ENCODE peak calls at places on chromosomes 1 and 21, in eight cellular contexts. One of them, this sample, is unnamed.
A peak's percentile ranks its signal among the peaks of the same experiment; 100 is the strongest.

GRCh38 chr1:43979528-43980254 is 681 bp downstream of the B4GALT2 start:
- DNase-seq in GM23338: peak; percentile 59
- DNase-seq in DND-41: peak; percentile 35
- DNase-seq in astrocyte: peak; percentile 41
- DNase-seq in lower leg skin: no peak
- DNase-seq in Peyer's patch: no peak
- DNase-seq in AG10803: peak; percentile 60
- DNase-seq in CD8-positive, alpha-beta T cell: no peak
- DNase-seq in this sample: no peak

GRCh38 chr1:236253918-236254637 is 27.7 kb downstream of the ERO1B start:
- DNase-seq in GM23338: no peak
- DNase-seq in DND-41: no peak
- DNase-seq in astrocyte: no peak
- DNase-seq in lower leg skin: no peak
- DNase-seq in Peyer's patch: no peak
- DNase-seq in AG10803: no peak
- DNase-seq in CD8-positive, alpha-beta T cell: no peak
- DNase-seq in this sample: no peak

GRCh38 chr1:160868141-160868540 is 5.5 kb upstream of the CD244 start:
- DNase-seq in GM23338: no peak
- DNase-seq in DND-41: no peak
- DNase-seq in astrocyte: no peak
- DNase-seq in lower leg skin: no peak
- DNase-seq in Peyer's patch: no peak
- DNase-seq in AG10803: no peak
- DNase-seq in CD8-positive, alpha-beta T cell: no peak
- DNase-seq in this sample: no peak

GRCh38 chr1:89311757-89312156 is 39.1 kb upstream of the GBP5 start:
- DNase-seq in GM23338: no peak
- DNase-seq in DND-41: no peak
- DNase-seq in astrocyte: no peak
- DNase-seq in lower leg skin: no peak
- DNase-seq in Peyer's patch: no peak
- DNase-seq in AG10803: no peak
- DNase-seq in CD8-positive, alpha-beta T cell: peak; percentile 3
- DNase-seq in this sample: peak; percentile 19

GRCh38 chr1:98422821-98423220 is 238.7 kb upstream of the SNX7 start:
- DNase-seq in GM23338: no peak
- DNase-seq in DND-41: no peak
- DNase-seq in astrocyte: peak; percentile 55
- DNase-seq in lower leg skin: no peak
- DNase-seq in Peyer's patch: no peak
- DNase-seq in AG10803: peak; percentile 91
- DNase-seq in CD8-positive, alpha-beta T cell: no peak
- DNase-seq in this sample: no peak

GRCh38 chr1:162992945-162993344 is 76.2 kb upstream of the RGS4 start:
- DNase-seq in GM23338: no peak
- DNase-seq in DND-41: no peak
- DNase-seq in astrocyte: no peak
- DNase-seq in lower leg skin: no peak
- DNase-seq in Peyer's patch: no peak
- DNase-seq in AG10803: no peak
- DNase-seq in CD8-positive, alpha-beta T cell: no peak
- DNase-seq in this sample: no peak

GRCh38 chr1:5748286-5749225 is 243.7 kb downstream of the NPHP4 start:
- DNase-seq in GM23338: no peak
- DNase-seq in DND-41: no peak
- DNase-seq in astrocyte: no peak
- DNase-seq in lower leg skin: no peak
- DNase-seq in Peyer's patch: no peak
- DNase-seq in AG10803: no peak
- DNase-seq in CD8-positive, alpha-beta T cell: no peak
- DNase-seq in this sample: no peak

GRCh38 chr1:245222931-245223330 is 68.1 kb downstream of the KIF26B start:
- DNase-seq in GM23338: no peak
- DNase-seq in DND-41: no peak
- DNase-seq in astrocyte: no peak
- DNase-seq in lower leg skin: no peak
- DNase-seq in Peyer's patch: no peak
- DNase-seq in AG10803: no peak
- DNase-seq in CD8-positive, alpha-beta T cell: no peak
- DNase-seq in this sample: no peak

GRCh38 chr21:36989699-36990507 is 16.6 kb upstream of the RIPPLY3 start:
- DNase-seq in GM23338: peak; percentile 92
- DNase-seq in DND-41: peak; percentile 90
- DNase-seq in astrocyte: peak; percentile 79
- DNase-seq in lower leg skin: peak; percentile 82
- DNase-seq in Peyer's patch: peak; percentile 89
- DNase-seq in AG10803: peak; percentile 91
- DNase-seq in CD8-positive, alpha-beta T cell: peak; percentile 76
- DNase-seq in this sample: peak; percentile 86

GRCh38 chr21:41071410-41071809 is 96.5 kb upstream of the BACE2 start:
- DNase-seq in GM23338: peak; percentile 60
- DNase-seq in DND-41: peak; percentile 8
- DNase-seq in astrocyte: no peak
- DNase-seq in lower leg skin: no peak
- DNase-seq in Peyer's patch: no peak
- DNase-seq in AG10803: no peak
- DNase-seq in CD8-positive, alpha-beta T cell: no peak
- DNase-seq in this sample: no peak

GRCh38 chr1:225813250-225813964 is 3.5 kb downstream of the EPHX1 start:
- DNase-seq in GM23338: peak; percentile 34
- DNase-seq in DND-41: no peak
- DNase-seq in astrocyte: no peak
- DNase-seq in lower leg skin: peak; percentile 60
- DNase-seq in Peyer's patch: peak; percentile 22
- DNase-seq in AG10803: peak; percentile 86
- DNase-seq in CD8-positive, alpha-beta T cell: no peak
- DNase-seq in this sample: no peak

GRCh38 chr21:41678944-41679343 is 87.9 kb downstream of the RIPK4 start:
- DNase-seq in GM23338: peak; percentile 98
- DNase-seq in DND-41: no peak
- DNase-seq in astrocyte: peak; percentile 97
- DNase-seq in lower leg skin: peak; percentile 95
- DNase-seq in Peyer's patch: peak; percentile 44
- DNase-seq in AG10803: peak; percentile 97
- DNase-seq in CD8-positive, alpha-beta T cell: no peak
- DNase-seq in this sample: no peak

GRCh38 chr21:27776925-27777553 is 810.2 kb upstream of the ADAMTS5 start:
- DNase-seq in GM23338: no peak
- DNase-seq in DND-41: no peak
- DNase-seq in astrocyte: no peak
- DNase-seq in lower leg skin: no peak
- DNase-seq in Peyer's patch: no peak
- DNase-seq in AG10803: no peak
- DNase-seq in CD8-positive, alpha-beta T cell: no peak
- DNase-seq in this sample: no peak

DNA sequence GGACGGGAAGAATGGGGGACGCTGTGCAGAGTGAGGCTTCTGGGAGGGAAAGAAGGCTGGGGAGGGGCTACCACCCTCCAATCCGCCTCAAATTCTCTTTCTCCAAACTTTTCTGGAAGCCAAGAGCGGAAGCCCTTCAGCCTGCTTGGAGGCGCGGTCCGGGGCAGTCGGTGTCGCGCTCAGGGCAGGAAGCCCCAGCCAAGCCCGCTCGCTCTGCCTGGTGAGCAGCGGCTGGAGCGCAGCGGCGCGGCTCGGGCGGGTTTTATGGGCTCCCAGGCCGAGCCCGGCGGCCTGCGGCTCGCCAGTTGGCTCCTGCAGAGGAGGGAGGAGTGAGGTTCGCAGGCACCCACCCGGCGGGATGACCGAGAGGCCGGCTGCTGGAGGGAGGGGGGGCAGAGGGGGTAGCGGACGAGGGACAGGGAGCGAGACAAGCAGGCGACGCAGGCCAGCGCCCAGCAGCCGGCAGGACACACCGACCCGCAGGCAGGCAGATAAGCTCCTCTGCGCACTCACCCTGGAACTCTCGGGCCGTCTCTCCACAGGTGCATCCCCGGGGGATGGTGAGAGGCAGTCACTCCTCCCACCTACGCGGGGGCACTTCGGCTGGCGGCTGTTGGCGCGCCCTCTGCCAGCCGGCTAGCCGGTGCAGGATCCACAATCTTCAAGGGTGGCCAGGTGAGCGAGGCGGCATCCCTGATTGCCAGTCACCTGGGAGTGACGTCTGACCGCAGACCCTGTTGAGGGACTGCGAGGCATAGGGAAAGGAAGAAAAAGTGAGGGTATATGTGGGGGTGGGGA is at the start of gene AVPR1B:
- DNase-seq in GM23338: peak; percentile 80
- DNase-seq in DND-41: no peak
- DNase-seq in astrocyte: peak; percentile 19
- DNase-seq in lower leg skin: no peak
- DNase-seq in Peyer's patch: peak; percentile 41
- DNase-seq in AG10803: peak; percentile 34
- DNase-seq in CD8-positive, alpha-beta T cell: no peak
- DNase-seq in this sample: no peak
- TF ChIP-seq CTCF in GM23338: peak; percentile 41
- TF ChIP-seq CTCF in DND-41: no peak
- TF ChIP-seq CTCF in astrocyte: no peak
- TF ChIP-seq CTCF in lower leg skin: no peak
- TF ChIP-seq CTCF in Peyer's patch: no peak
- TF ChIP-seq CTCF in AG10803: no peak
- TF ChIP-seq CTCF in CD8-positive, alpha-beta T cell: no peak
- TF ChIP-seq CTCF in this sample: no peak

GRCh38 chr1:37919277-37919676 is 27.6 kb downstream of the INPP5B start:
- DNase-seq in GM23338: peak; percentile 71
- DNase-seq in DND-41: no peak
- DNase-seq in astrocyte: no peak
- DNase-seq in lower leg skin: no peak
- DNase-seq in Peyer's patch: no peak
- DNase-seq in AG10803: peak; percentile 34
- DNase-seq in CD8-positive, alpha-beta T cell: no peak
- DNase-seq in this sample: no peak
- TF ChIP-seq CTCF in GM23338: peak; percentile 54
- TF ChIP-seq CTCF in DND-41: peak; percentile 44
- TF ChIP-seq CTCF in astrocyte: peak; percentile 59
- TF ChIP-seq CTCF in lower leg skin: no peak
- TF ChIP-seq CTCF in Peyer's patch: no peak
- TF ChIP-seq CTCF in AG10803: peak; percentile 53
- TF ChIP-seq CTCF in CD8-positive, alpha-beta T cell: peak; percentile 40
- TF ChIP-seq CTCF in this sample: peak; percentile 48

GRCh38 chr21:33634254-33634653 is 7.3 kb downstream of the CRYZL1 start:
- DNase-seq in GM23338: no peak
- DNase-seq in DND-41: no peak
- DNase-seq in astrocyte: no peak
- DNase-seq in lower leg skin: no peak
- DNase-seq in Peyer's patch: no peak
- DNase-seq in AG10803: no peak
- DNase-seq in CD8-positive, alpha-beta T cell: no peak
- DNase-seq in this sample: no peak
- TF ChIP-seq CTCF in GM23338: no peak
- TF ChIP-seq CTCF in DND-41: no peak
- TF ChIP-seq CTCF in astrocyte: no peak
- TF ChIP-seq CTCF in lower leg skin: no peak
- TF ChIP-seq CTCF in Peyer's patch: no peak
- TF ChIP-seq CTCF in AG10803: no peak
- TF ChIP-seq CTCF in CD8-positive, alpha-beta T cell: no peak
- TF ChIP-seq CTCF in this sample: no peak

DNA sequence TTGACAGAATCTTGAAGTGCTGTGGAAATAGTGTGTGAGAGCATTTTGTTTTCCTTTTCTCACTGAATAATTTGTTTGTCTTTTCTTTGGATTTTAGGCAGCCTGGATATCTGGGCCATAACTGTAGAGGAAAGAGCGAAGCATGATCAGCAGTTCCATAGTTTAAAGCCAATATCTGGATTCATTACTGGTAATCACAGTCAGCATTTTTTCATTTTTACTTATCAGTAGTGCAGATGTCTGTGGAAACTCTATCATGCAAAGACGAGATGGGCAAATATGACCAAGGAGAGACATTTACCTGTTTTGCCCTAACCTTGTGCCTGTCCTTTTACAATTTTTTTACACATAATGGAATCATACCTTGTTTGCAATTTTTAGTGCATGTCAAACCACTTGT is 78.8 kb downstream of the ITSN1 start:
- DNase-seq in GM23338: no peak
- DNase-seq in DND-41: no peak
- DNase-seq in astrocyte: no peak
- DNase-seq in lower leg skin: no peak
- DNase-seq in Peyer's patch: no peak
- DNase-seq in AG10803: no peak
- DNase-seq in CD8-positive, alpha-beta T cell: no peak
- DNase-seq in this sample: no peak
- TF ChIP-seq CTCF in GM23338: no peak
- TF ChIP-seq CTCF in DND-41: no peak
- TF ChIP-seq CTCF in astrocyte: no peak
- TF ChIP-seq CTCF in lower leg skin: no peak
- TF ChIP-seq CTCF in Peyer's patch: no peak
- TF ChIP-seq CTCF in AG10803: no peak
- TF ChIP-seq CTCF in CD8-positive, alpha-beta T cell: no peak
- TF ChIP-seq CTCF in this sample: no peak

GRCh38 chr1:18486195-18486594 is 5.5 kb downstream of the KLHDC7A start:
- DNase-seq in GM23338: peak; percentile 75
- DNase-seq in DND-41: no peak
- DNase-seq in astrocyte: no peak
- DNase-seq in lower leg skin: no peak
- DNase-seq in Peyer's patch: no peak
- DNase-seq in AG10803: no peak
- DNase-seq in CD8-positive, alpha-beta T cell: no peak
- DNase-seq in this sample: no peak
- TF ChIP-seq CTCF in GM23338: peak; percentile 86
- TF ChIP-seq CTCF in DND-41: no peak
- TF ChIP-seq CTCF in astrocyte: no peak
- TF ChIP-seq CTCF in lower leg skin: no peak
- TF ChIP-seq CTCF in Peyer's patch: no peak
- TF ChIP-seq CTCF in AG10803: no peak
- TF ChIP-seq CTCF in CD8-positive, alpha-beta T cell: no peak
- TF ChIP-seq CTCF in this sample: no peak